ENCODE peak calls at places on chromosomes 11 and 22, in eight cellular contexts. F is cardiac muscle cell, S is neuronal stem cell, Y is kidney, W is thoracic aorta, D is adrenal gland, N is breast epithelium, J is tibial artery. R is an unnamed sample.

GRCh38 chr11:47415949-47416472 is 7.6 kb downstream of the SLC39A13 start:
- DNase-seq in F (no peak), S (no peak), Y (peak; percentile 93), W (peak; percentile 80), D (peak; percentile 82), N (peak; percentile 83), J (peak; percentile 96), R (no peak)

GRCh38 chr11:78212586-78213371 is 24.1 kb downstream of the USP35 start:
- DNase-seq in F (peak; percentile 59), S (no peak), Y (no peak), W (no peak), D (peak; percentile 88), N (no peak), J (peak; percentile 74), R (no peak)

GRCh38 chr11:10208045-10208674 is 85.9 kb downstream of the SBF2 start:
- DNase-seq in F (peak; percentile 54), S (peak; percentile 1), Y (no peak), W (no peak), D (no peak), N (no peak), J (no peak), R (no peak)

GRCh38 chr11:8731647-8732188 is 49.1 kb downstream of the RPL27A start:
- DNase-seq in F (no peak), S (no peak), Y (no peak), W (no peak), D (no peak), N (no peak), J (no peak), R (no peak)

GRCh38 chr11:110712643-110713468 is 619 bp upstream of the ARHGAP20 start:
- DNase-seq in F (peak; percentile 28), S (peak; percentile 47), Y (peak; percentile 55), W (no peak), D (peak; percentile 58), N (peak; percentile 24), J (peak; percentile 66), R (no peak)

GRCh38 chr11:132632641-132633124 is 899.6 kb downstream of the OPCML start:
- DNase-seq in F (no peak), S (no peak), Y (no peak), W (no peak), D (no peak), N (no peak), J (no peak), R (no peak)

GRCh38 chr11:61978703-61979661 is 11.5 kb upstream of the FTH1 start:
- DNase-seq in F (no peak), S (no peak), Y (no peak), W (no peak), D (peak; percentile 62), N (peak; percentile 33), J (peak; percentile 64), R (no peak)

GRCh38 chr11:72280726-72281315 is 36.8 kb upstream of the PHOX2A start:
- DNase-seq in F (no peak), S (no peak), Y (no peak), W (no peak), D (no peak), N (no peak), J (no peak), R (no peak)

GRCh38 chr11:134394311-134394710 is 17.7 kb downstream of the B3GAT1 start:
- DNase-seq in F (no peak), S (no peak), Y (no peak), W (no peak), D (no peak), N (no peak), J (no peak), R (no peak)

GRCh38 chr11:20026629-20027545 is 133.4 kb downstream of the DBX1 start:
- DNase-seq in F (no peak), S (no peak), Y (peak; percentile 87), W (no peak), D (no peak), N (peak; percentile 32), J (no peak), R (no peak)

GRCh38 chr22:31969789-31970489 is 25.6 kb downstream of the YWHAH start:
- DNase-seq in F (peak; percentile 73), S (peak; percentile 63), Y (peak; percentile 85), W (no peak), D (peak; percentile 70), N (peak; percentile 76), J (peak; percentile 74), R (peak; percentile 68)

GRCh38 chr22:31952459-31952858 is 8.1 kb downstream of the YWHAH start:
- DNase-seq in F (no peak), S (no peak), Y (no peak), W (no peak), D (peak; percentile 56), N (no peak), J (no peak), R (no peak)

GRCh38 chr22:43796567-43796966 is 15.5 kb downstream of the EFCAB6 start:
- DNase-seq in F (peak; percentile 90), S (peak; percentile 18), Y (no peak), W (no peak), D (no peak), N (no peak), J (no peak), R (no peak)

GRCh38 chr22:42114721-42115120 is 15.9 kb downstream of the CYP2D6 start:
- DNase-seq in F (no peak), S (no peak), Y (no peak), W (no peak), D (no peak), N (no peak), J (no peak), R (no peak)

GRCh38 chr11:91850533-91851305 is 373.9 kb upstream of the FAT3 start:
- DNase-seq in F (no peak), S (peak; percentile 18), Y (no peak), W (no peak), D (no peak), N (no peak), J (no peak), R (no peak)

GRCh38 chr11:37988031-37988430 is 1390.0 kb upstream of the RAG2 start:
- DNase-seq in F (no peak), S (no peak), Y (no peak), W (no peak), D (no peak), N (no peak), J (no peak), R (no peak)

GRCh38 chr22:36143956-36144355 is 16.6 kb downstream of the APOL3 start:
- DNase-seq in F (no peak), S (no peak), Y (no peak), W (no peak), D (no peak), N (no peak), J (no peak), R (no peak)

GRCh38 chr11:13429836-13430235 is 33.2 kb downstream of the BTBD10 start:
- DNase-seq in F (no peak), S (no peak), Y (no peak), W (no peak), D (no peak), N (no peak), J (no peak), R (no peak)

DNA sequence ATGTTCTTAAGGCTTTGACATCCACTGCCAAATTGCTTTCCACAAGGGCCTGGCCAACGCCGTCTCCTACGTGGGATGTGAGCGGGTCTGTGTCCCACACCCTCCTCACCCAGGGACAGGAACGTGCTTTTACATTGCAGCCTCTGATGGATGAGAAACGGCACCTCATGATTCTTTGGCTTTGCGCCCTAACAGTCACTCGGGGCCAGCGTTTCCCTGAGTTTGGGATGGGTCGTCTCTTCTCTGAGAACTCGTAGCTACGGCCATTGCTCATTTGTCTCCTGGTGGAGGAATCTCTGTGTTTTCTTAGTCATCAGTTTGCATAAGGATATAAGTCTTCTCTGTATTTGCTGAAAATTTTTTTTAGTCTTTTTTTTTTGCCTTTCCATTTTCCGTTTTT is 11.8 kb downstream of the TNNT3 start:
- DNase-seq in F (no peak), S (no peak), Y (peak; percentile 72), W (no peak), D (peak; percentile 15), N (no peak), J (peak; percentile 78), R (no peak)
- H3K27ac ChIP-seq in F (no peak overlapping the region), S (no peak overlapping the region), Y (no peak overlapping the region), W (no peak overlapping the region), D (no peak overlapping the region), N (peak overlapping the region; percentile 78), J (peak overlapping the region; percentile 12), R (no peak overlapping the region)

GRCh38 chr11:65377777-65378176 is 4.7 kb downstream of the SLC25A45 start:
- DNase-seq in F (no peak), S (no peak), Y (no peak), W (no peak), D (no peak), N (no peak), J (no peak), R (no peak)
- H3K4me1 ChIP-seq in F (peaks cover 24% of the 10 kb centered on the region), S (peaks cover 11% of the 10 kb centered on the region), Y (peaks cover 48% of the 10 kb centered on the region), W (peaks cover 4% of the 10 kb centered on the region), D (peaks cover 16% of the 10 kb centered on the region), N (peaks cover 7% of the 10 kb centered on the region), J (peaks cover 9% of the 10 kb centered on the region), R (peaks cover 19% of the 10 kb centered on the region)

DNA sequence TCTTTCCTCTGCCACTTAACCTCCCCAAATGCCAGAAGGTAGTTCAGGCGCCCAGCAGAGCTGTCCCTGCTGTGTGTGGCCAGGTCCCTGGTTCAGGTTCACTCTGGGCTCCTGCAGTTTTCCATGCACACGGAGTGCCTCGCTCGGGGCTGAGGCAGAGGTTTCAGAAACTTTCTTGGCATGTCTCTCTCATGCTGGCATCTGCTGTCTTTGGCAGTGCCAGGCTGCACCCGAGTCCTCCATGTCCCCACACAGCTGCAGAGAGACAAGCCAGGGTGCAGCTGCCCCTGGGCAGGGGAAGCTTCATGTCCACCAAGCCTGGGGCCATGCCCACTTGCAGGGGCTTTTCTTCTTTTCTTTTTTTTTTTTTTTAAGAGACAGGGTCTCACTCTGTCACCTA is 7.0 kb upstream of the NEFH start:
- DNase-seq in F (no peak), S (no peak), Y (no peak), W (no peak), D (no peak), N (no peak), J (no peak), R (no peak)
- H3K36me3 ChIP-seq in F (no peaks in the 10 kb centered on the region), S (no peaks in the 10 kb centered on the region), Y (no peaks in the 10 kb centered on the region), W (no peaks in the 10 kb centered on the region), D (no peaks in the 10 kb centered on the region), N (no peaks in the 10 kb centered on the region), J (no peaks in the 10 kb centered on the region), R (no peaks in the 10 kb centered on the region)

DNA sequence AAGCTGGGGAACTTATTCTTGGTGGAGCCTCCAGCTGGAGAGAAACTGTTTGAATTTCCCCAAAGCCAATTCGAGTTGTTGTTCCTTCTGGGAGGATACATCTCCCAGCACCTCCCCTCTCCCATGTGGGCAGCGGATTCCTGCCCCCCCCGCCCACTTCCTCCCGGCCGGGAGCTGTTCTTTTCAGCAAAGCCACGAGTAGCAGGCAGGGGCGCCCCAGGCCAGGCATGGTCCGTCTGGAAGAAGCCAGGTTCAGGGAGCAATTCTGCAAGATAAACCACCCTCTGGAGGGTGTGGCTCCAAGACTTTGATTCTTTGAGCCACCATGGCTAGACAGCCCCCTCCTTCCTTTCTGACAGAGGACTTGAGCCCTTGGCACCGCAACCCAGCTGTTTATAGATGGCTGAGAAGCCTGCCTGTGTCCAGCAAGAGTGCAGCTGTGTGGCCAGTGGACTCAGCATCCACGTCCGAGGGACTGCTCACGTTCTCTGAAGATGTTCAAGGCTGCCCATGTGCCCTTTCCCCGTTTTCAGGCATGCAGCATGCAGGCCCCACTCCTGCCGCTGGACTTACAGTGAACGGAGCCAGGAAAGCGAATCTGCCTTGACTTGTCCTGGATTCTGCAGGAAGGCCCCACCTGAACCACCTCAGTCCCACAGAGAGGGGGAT is 170.3 kb downstream of the CTTN start:
- DNase-seq in F (peak; percentile 56), S (no peak), Y (peak; percentile 78), W (no peak), D (no peak), N (no peak), J (peak; percentile 79), R (no peak)
- H3K27ac ChIP-seq in F (no peak overlapping the region), S (no peak overlapping the region), Y (peak overlapping the region; percentile 47), W (peak overlapping the region; percentile 39), D (no peak overlapping the region), N (peak overlapping the region; percentile 88), J (peak overlapping the region; percentile 54), R (no peak overlapping the region)